ENCODE peak calls at places on chromosome 19, in ten cellular contexts. One of them, this sample, is unnamed.

GRCh38 chr19:7801020-7801570 is 28.9 kb upstream of the EVI5L start:
- DNase-seq in heart left ventricle: no peak
- DNase-seq in upper lobe of left lung: no peak
- DNase-seq in heart right ventricle: no peak
- DNase-seq in CD4-positive, CD25-positive, alpha-beta regulatory T cell: no peak
- DNase-seq in small intestine: no peak
- DNase-seq in cardiac muscle cell: no peak
- DNase-seq in upper lobe of right lung: no peak
- DNase-seq in naive thymus-derived CD4-positive, alpha-beta T cell: no peak
- DNase-seq in spleen: peak; percentile 12
- DNase-seq in this sample: no peak

GRCh38 chr19:44644391-44645016 is 794 bp downstream of the PVR start:
- DNase-seq in heart left ventricle: no peak
- DNase-seq in upper lobe of left lung: no peak
- DNase-seq in heart right ventricle: no peak
- DNase-seq in CD4-positive, CD25-positive, alpha-beta regulatory T cell: no peak
- DNase-seq in small intestine: peak; percentile 36
- DNase-seq in cardiac muscle cell: peak; percentile 23
- DNase-seq in upper lobe of right lung: peak; percentile 68
- DNase-seq in naive thymus-derived CD4-positive, alpha-beta T cell: no peak
- DNase-seq in spleen: peak; percentile 27
- DNase-seq in this sample: peak; percentile 57

GRCh38 chr19:42919757-42920079 is 2.0 kb upstream of the PSG6 start:
- DNase-seq in heart left ventricle: no peak
- DNase-seq in upper lobe of left lung: no peak
- DNase-seq in heart right ventricle: no peak
- DNase-seq in CD4-positive, CD25-positive, alpha-beta regulatory T cell: no peak
- DNase-seq in small intestine: no peak
- DNase-seq in cardiac muscle cell: no peak
- DNase-seq in upper lobe of right lung: no peak
- DNase-seq in naive thymus-derived CD4-positive, alpha-beta T cell: no peak
- DNase-seq in spleen: no peak
- DNase-seq in this sample: no peak

GRCh38 chr19:5086725-5087439 is 118.0 kb downstream of the KDM4B start:
- DNase-seq in heart left ventricle: no peak
- DNase-seq in upper lobe of left lung: peak; percentile 65
- DNase-seq in heart right ventricle: no peak
- DNase-seq in CD4-positive, CD25-positive, alpha-beta regulatory T cell: no peak
- DNase-seq in small intestine: no peak
- DNase-seq in cardiac muscle cell: no peak
- DNase-seq in upper lobe of right lung: no peak
- DNase-seq in naive thymus-derived CD4-positive, alpha-beta T cell: no peak
- DNase-seq in spleen: no peak
- DNase-seq in this sample: no peak

GRCh38 chr19:6378498-6378897 is 2.8 kb upstream of the PSPN start:
- DNase-seq in heart left ventricle: no peak
- DNase-seq in upper lobe of left lung: no peak
- DNase-seq in heart right ventricle: no peak
- DNase-seq in CD4-positive, CD25-positive, alpha-beta regulatory T cell: no peak
- DNase-seq in small intestine: no peak
- DNase-seq in cardiac muscle cell: no peak
- DNase-seq in upper lobe of right lung: no peak
- DNase-seq in naive thymus-derived CD4-positive, alpha-beta T cell: no peak
- DNase-seq in spleen: no peak
- DNase-seq in this sample: no peak

GRCh38 chr19:45336696-45337251 is 3.8 kb upstream of the KLC3 start:
- DNase-seq in heart left ventricle: no peak
- DNase-seq in upper lobe of left lung: no peak
- DNase-seq in heart right ventricle: no peak
- DNase-seq in CD4-positive, CD25-positive, alpha-beta regulatory T cell: no peak
- DNase-seq in small intestine: no peak
- DNase-seq in cardiac muscle cell: no peak
- DNase-seq in upper lobe of right lung: no peak
- DNase-seq in naive thymus-derived CD4-positive, alpha-beta T cell: no peak
- DNase-seq in spleen: no peak
- DNase-seq in this sample: no peak

GRCh38 chr19:14116918-14117578 is 514 bp downstream of the PRKACA start:
- DNase-seq in heart left ventricle: peak; percentile 54
- DNase-seq in upper lobe of left lung: no peak
- DNase-seq in heart right ventricle: peak; percentile 30
- DNase-seq in CD4-positive, CD25-positive, alpha-beta regulatory T cell: peak; percentile 9
- DNase-seq in small intestine: no peak
- DNase-seq in cardiac muscle cell: no peak
- DNase-seq in upper lobe of right lung: peak; percentile 78
- DNase-seq in naive thymus-derived CD4-positive, alpha-beta T cell: no peak
- DNase-seq in spleen: peak; percentile 91
- DNase-seq in this sample: peak; percentile 83

GRCh38 chr19:15173746-15174404 is 26.9 kb downstream of the NOTCH3 start:
- DNase-seq in heart left ventricle: no peak
- DNase-seq in upper lobe of left lung: peak; percentile 71
- DNase-seq in heart right ventricle: no peak
- DNase-seq in CD4-positive, CD25-positive, alpha-beta regulatory T cell: no peak
- DNase-seq in small intestine: peak; percentile 19
- DNase-seq in cardiac muscle cell: no peak
- DNase-seq in upper lobe of right lung: no peak
- DNase-seq in naive thymus-derived CD4-positive, alpha-beta T cell: no peak
- DNase-seq in spleen: no peak
- DNase-seq in this sample: no peak

GRCh38 chr19:1081301-1082164 is 13.6 kb downstream of the POLR2E start:
- DNase-seq in heart left ventricle: peak; percentile 52
- DNase-seq in upper lobe of left lung: peak; percentile 95
- DNase-seq in heart right ventricle: no peak
- DNase-seq in CD4-positive, CD25-positive, alpha-beta regulatory T cell: no peak
- DNase-seq in small intestine: peak; percentile 53
- DNase-seq in cardiac muscle cell: no peak
- DNase-seq in upper lobe of right lung: peak; percentile 72
- DNase-seq in naive thymus-derived CD4-positive, alpha-beta T cell: no peak
- DNase-seq in spleen: peak; percentile 92
- DNase-seq in this sample: peak; percentile 79

GRCh38 chr19:53881482-53882390 is at the start of gene PRKCG:
- DNase-seq in heart left ventricle: no peak
- DNase-seq in upper lobe of left lung: peak; percentile 91
- DNase-seq in heart right ventricle: no peak
- DNase-seq in CD4-positive, CD25-positive, alpha-beta regulatory T cell: peak; percentile 69
- DNase-seq in small intestine: peak; percentile 42
- DNase-seq in cardiac muscle cell: peak; percentile 84
- DNase-seq in upper lobe of right lung: peak; percentile 74
- DNase-seq in naive thymus-derived CD4-positive, alpha-beta T cell: peak; percentile 64
- DNase-seq in spleen: peak; percentile 90
- DNase-seq in this sample: peak; percentile 81

GRCh38 chr19:5128251-5128931 is 159.5 kb downstream of the KDM4B start:
- DNase-seq in heart left ventricle: peak; percentile 75
- DNase-seq in upper lobe of left lung: peak; percentile 72
- DNase-seq in heart right ventricle: peak; percentile 80
- DNase-seq in CD4-positive, CD25-positive, alpha-beta regulatory T cell: no peak
- DNase-seq in small intestine: no peak
- DNase-seq in cardiac muscle cell: peak; percentile 95
- DNase-seq in upper lobe of right lung: no peak
- DNase-seq in naive thymus-derived CD4-positive, alpha-beta T cell: no peak
- DNase-seq in spleen: no peak
- DNase-seq in this sample: peak; percentile 86

DNA sequence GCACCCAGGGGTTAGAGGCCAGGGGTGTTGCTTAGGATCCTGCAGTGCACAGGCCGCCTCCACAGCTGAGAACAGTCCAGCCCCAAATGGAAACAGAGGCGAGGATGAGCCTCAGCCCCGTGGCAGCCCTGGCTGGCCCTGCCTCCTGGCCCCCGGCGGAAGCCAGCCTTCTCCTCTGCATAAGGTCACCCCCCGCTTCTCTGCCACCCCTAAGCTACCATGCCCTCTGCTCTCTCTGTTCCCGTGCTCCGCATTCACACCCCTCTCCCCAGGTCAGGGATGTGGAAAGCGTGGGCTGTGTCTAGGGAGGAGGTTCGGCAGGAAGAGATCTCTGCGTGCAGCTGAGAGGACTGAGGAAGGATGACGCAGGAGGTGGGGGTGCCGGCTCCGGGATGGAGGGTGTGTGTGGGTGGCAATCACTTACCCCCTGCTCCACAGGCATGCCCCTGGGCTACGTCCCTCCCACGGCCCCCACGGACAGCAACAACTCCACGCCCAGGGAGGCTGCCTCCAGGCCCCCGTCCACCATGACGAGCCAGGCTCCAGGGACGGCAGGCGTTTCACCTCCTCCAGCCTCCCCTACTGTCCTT is 6.0 kb downstream of the SSC5D start:
- DNase-seq in heart left ventricle: peak; percentile 80
- DNase-seq in upper lobe of left lung: peak; percentile 76
- DNase-seq in heart right ventricle: peak; percentile 76
- DNase-seq in CD4-positive, CD25-positive, alpha-beta regulatory T cell: no peak
- DNase-seq in small intestine: no peak
- DNase-seq in cardiac muscle cell: no peak
- DNase-seq in upper lobe of right lung: no peak
- DNase-seq in naive thymus-derived CD4-positive, alpha-beta T cell: no peak
- DNase-seq in spleen: no peak
- DNase-seq in this sample: peak; percentile 85
- H3K4me3 ChIP-seq in heart left ventricle: peak overlapping the region; percentile 24
- H3K4me3 ChIP-seq in upper lobe of left lung: peak overlapping the region; percentile 9
- H3K4me3 ChIP-seq in heart right ventricle: peak overlapping the region; percentile 44
- H3K4me3 ChIP-seq in CD4-positive, CD25-positive, alpha-beta regulatory T cell: no peak overlapping the region
- H3K4me3 ChIP-seq in small intestine: no peak overlapping the region
- H3K4me3 ChIP-seq in cardiac muscle cell: no peak overlapping the region
- H3K4me3 ChIP-seq in upper lobe of right lung: peak overlapping the region; percentile 26
- H3K4me3 ChIP-seq in naive thymus-derived CD4-positive, alpha-beta T cell: peak overlapping the region; percentile 24
- H3K4me3 ChIP-seq in spleen: no peak overlapping the region
- H3K4me3 ChIP-seq in this sample: no peak overlapping the region

GRCh38 chr19:46488551-46488950 is 7.1 kb downstream of the PNMA8B start:
- DNase-seq in heart left ventricle: no peak
- DNase-seq in upper lobe of left lung: no peak
- DNase-seq in heart right ventricle: no peak
- DNase-seq in CD4-positive, CD25-positive, alpha-beta regulatory T cell: no peak
- DNase-seq in small intestine: no peak
- DNase-seq in cardiac muscle cell: no peak
- DNase-seq in upper lobe of right lung: no peak
- DNase-seq in naive thymus-derived CD4-positive, alpha-beta T cell: no peak
- DNase-seq in spleen: no peak
- DNase-seq in this sample: no peak
- H3K27me3 ChIP-seq in heart left ventricle: peaks cover 11% of the 10 kb centered on the region
- H3K27me3 ChIP-seq in upper lobe of left lung: peaks cover 2% of the 10 kb centered on the region
- H3K27me3 ChIP-seq in heart right ventricle: peaks cover 67% of the 10 kb centered on the region
- H3K27me3 ChIP-seq in CD4-positive, CD25-positive, alpha-beta regulatory T cell: peaks cover 15% of the 10 kb centered on the region
- H3K27me3 ChIP-seq in small intestine: peaks cover 21% of the 10 kb centered on the region
- H3K27me3 ChIP-seq in cardiac muscle cell: peaks cover 16% of the 10 kb centered on the region
- H3K27me3 ChIP-seq in upper lobe of right lung: peaks cover 65% of the 10 kb centered on the region
- H3K27me3 ChIP-seq in naive thymus-derived CD4-positive, alpha-beta T cell: peaks cover 5% of the 10 kb centered on the region
- H3K27me3 ChIP-seq in spleen: peaks cover 82% of the 10 kb centered on the region
- H3K27me3 ChIP-seq in this sample: no peaks in the 10 kb centered on the region

GRCh38 chr19:3612901-3613741 is 6.4 kb upstream of the TBXA2R start:
- DNase-seq in heart left ventricle: no peak
- DNase-seq in upper lobe of left lung: peak; percentile 83
- DNase-seq in heart right ventricle: no peak
- DNase-seq in CD4-positive, CD25-positive, alpha-beta regulatory T cell: no peak
- DNase-seq in small intestine: no peak
- DNase-seq in cardiac muscle cell: no peak
- DNase-seq in upper lobe of right lung: no peak
- DNase-seq in naive thymus-derived CD4-positive, alpha-beta T cell: no peak
- DNase-seq in spleen: peak; percentile 76
- DNase-seq in this sample: peak; percentile 80
- H3K4me1 ChIP-seq in heart left ventricle: peaks cover 11% of the 10 kb centered on the region
- H3K4me1 ChIP-seq in upper lobe of left lung: peaks cover 16% of the 10 kb centered on the region
- H3K4me1 ChIP-seq in heart right ventricle: peaks cover 39% of the 10 kb centered on the region
- H3K4me1 ChIP-seq in CD4-positive, CD25-positive, alpha-beta regulatory T cell: no peaks in the 10 kb centered on the region
- H3K4me1 ChIP-seq in small intestine: no peaks in the 10 kb centered on the region
- H3K4me1 ChIP-seq in cardiac muscle cell: peaks cover 10% of the 10 kb centered on the region
- H3K4me1 ChIP-seq in upper lobe of right lung: peaks cover 13% of the 10 kb centered on the region
- H3K4me1 ChIP-seq in naive thymus-derived CD4-positive, alpha-beta T cell: peaks cover 10% of the 10 kb centered on the region
- H3K4me1 ChIP-seq in spleen: peaks cover 18% of the 10 kb centered on the region
- H3K4me1 ChIP-seq in this sample: no peaks in the 10 kb centered on the region

GRCh38 chr19:16595097-16595496 is 22.9 kb upstream of the SLC35E1 start:
- DNase-seq in heart left ventricle: no peak
- DNase-seq in upper lobe of left lung: no peak
- DNase-seq in heart right ventricle: no peak
- DNase-seq in CD4-positive, CD25-positive, alpha-beta regulatory T cell: no peak
- DNase-seq in small intestine: no peak
- DNase-seq in cardiac muscle cell: no peak
- DNase-seq in upper lobe of right lung: no peak
- DNase-seq in naive thymus-derived CD4-positive, alpha-beta T cell: no peak
- DNase-seq in spleen: no peak
- DNase-seq in this sample: no peak
- H3K4me3 ChIP-seq in heart left ventricle: no peak overlapping the region
- H3K4me3 ChIP-seq in upper lobe of left lung: no peak overlapping the region
- H3K4me3 ChIP-seq in heart right ventricle: no peak overlapping the region
- H3K4me3 ChIP-seq in CD4-positive, CD25-positive, alpha-beta regulatory T cell: peak overlapping the region; percentile 48
- H3K4me3 ChIP-seq in small intestine: no peak overlapping the region
- H3K4me3 ChIP-seq in cardiac muscle cell: no peak overlapping the region
- H3K4me3 ChIP-seq in upper lobe of right lung: no peak overlapping the region
- H3K4me3 ChIP-seq in naive thymus-derived CD4-positive, alpha-beta T cell: peak overlapping the region; percentile 22
- H3K4me3 ChIP-seq in spleen: no peak overlapping the region
- H3K4me3 ChIP-seq in this sample: no peak overlapping the region

DNA sequence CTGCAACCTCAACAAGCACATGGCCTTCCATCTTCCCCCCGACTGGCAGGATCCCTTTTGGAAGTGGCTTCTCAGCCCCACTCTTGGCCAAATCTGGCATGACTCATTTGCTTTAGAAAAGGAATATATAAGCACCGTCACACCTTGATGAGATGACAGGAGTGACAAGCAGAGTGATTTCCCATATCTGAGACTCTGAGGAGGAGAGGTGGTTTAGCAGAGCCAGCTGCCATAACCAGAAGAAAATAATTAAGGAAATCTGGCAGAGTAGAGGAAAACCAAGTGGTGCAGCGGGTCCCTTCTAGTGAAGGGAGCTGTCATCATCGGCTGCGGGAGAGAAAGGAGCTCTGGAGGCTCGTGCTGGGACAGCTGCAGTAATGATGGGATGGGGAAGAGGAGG is 27.5 kb upstream of the KCTD15 start:
- DNase-seq in heart left ventricle: no peak
- DNase-seq in upper lobe of left lung: no peak
- DNase-seq in heart right ventricle: no peak
- DNase-seq in CD4-positive, CD25-positive, alpha-beta regulatory T cell: no peak
- DNase-seq in small intestine: no peak
- DNase-seq in cardiac muscle cell: no peak
- DNase-seq in upper lobe of right lung: no peak
- DNase-seq in naive thymus-derived CD4-positive, alpha-beta T cell: no peak
- DNase-seq in spleen: no peak
- DNase-seq in this sample: no peak
- H3K27me3 ChIP-seq in heart left ventricle: no peaks in the 10 kb centered on the region
- H3K27me3 ChIP-seq in upper lobe of left lung: no peaks in the 10 kb centered on the region
- H3K27me3 ChIP-seq in heart right ventricle: peaks cover 21% of the 10 kb centered on the region
- H3K27me3 ChIP-seq in CD4-positive, CD25-positive, alpha-beta regulatory T cell: no peaks in the 10 kb centered on the region
- H3K27me3 ChIP-seq in small intestine: no peaks in the 10 kb centered on the region
- H3K27me3 ChIP-seq in cardiac muscle cell: no peaks in the 10 kb centered on the region
- H3K27me3 ChIP-seq in upper lobe of right lung: peaks cover 15% of the 10 kb centered on the region
- H3K27me3 ChIP-seq in naive thymus-derived CD4-positive, alpha-beta T cell: no peaks in the 10 kb centered on the region
- H3K27me3 ChIP-seq in spleen: peaks cover 27% of the 10 kb centered on the region
- H3K27me3 ChIP-seq in this sample: no peaks in the 10 kb centered on the region

GRCh38 chr19:50796128-50796633 is 6.0 kb downstream of the ACP4 start:
- DNase-seq in heart left ventricle: no peak
- DNase-seq in upper lobe of left lung: no peak
- DNase-seq in heart right ventricle: no peak
- DNase-seq in CD4-positive, CD25-positive, alpha-beta regulatory T cell: no peak
- DNase-seq in small intestine: no peak
- DNase-seq in cardiac muscle cell: no peak
- DNase-seq in upper lobe of right lung: no peak
- DNase-seq in naive thymus-derived CD4-positive, alpha-beta T cell: no peak
- DNase-seq in spleen: no peak
- DNase-seq in this sample: no peak
- H3K4me1 ChIP-seq in heart left ventricle: no peaks in the 10 kb centered on the region
- H3K4me1 ChIP-seq in upper lobe of left lung: no peaks in the 10 kb centered on the region
- H3K4me1 ChIP-seq in heart right ventricle: no peaks in the 10 kb centered on the region
- H3K4me1 ChIP-seq in CD4-positive, CD25-positive, alpha-beta regulatory T cell: peaks cover 4% of the 10 kb centered on the region
- H3K4me1 ChIP-seq in small intestine: no peaks in the 10 kb centered on the region
- H3K4me1 ChIP-seq in cardiac muscle cell: no peaks in the 10 kb centered on the region
- H3K4me1 ChIP-seq in upper lobe of right lung: no peaks in the 10 kb centered on the region
- H3K4me1 ChIP-seq in naive thymus-derived CD4-positive, alpha-beta T cell: no peaks in the 10 kb centered on the region
- H3K4me1 ChIP-seq in spleen: no peaks in the 10 kb centered on the region
- H3K4me1 ChIP-seq in this sample: no peaks in the 10 kb centered on the region